ENCODE peak calls at places on chromosome 4, in seven cellular contexts. One of them, this sample, is unnamed.

GRCh38 chr4:15779336-15779735 is 1.2 kb downstream of the CD38 start:
- DNase-seq in coronary artery: no peak
- DNase-seq in transverse colon: peak
- DNase-seq in fibroblast of mammary gland: peak
- DNase-seq in BJ: peak
- DNase-seq in AG04449: no peak
- DNase-seq in AG04450: no peak
- DNase-seq in this sample: peak

GRCh38 chr4:188021548-188022249 is 26.1 kb downstream of the ZFP42 start:
- DNase-seq in coronary artery: no peak
- DNase-seq in transverse colon: peak
- DNase-seq in AG04449: no peak
- DNase-seq in fibroblast of mammary gland: no peak
- DNase-seq in AG04450: no peak
- DNase-seq in BJ: no peak
- DNase-seq in this sample: no peak

GRCh38 chr4:107857741-107858140 is 33.0 kb downstream of the SGMS2 start:
- DNase-seq in AG04449: no peak
- DNase-seq in coronary artery: no peak
- DNase-seq in BJ: no peak
- DNase-seq in AG04450: no peak
- DNase-seq in transverse colon: no peak
- DNase-seq in fibroblast of mammary gland: no peak
- DNase-seq in this sample: no peak

GRCh38 chr4:146190393-146190910 is 14.9 kb downstream of the LSM6 start:
- DNase-seq in BJ: no peak
- DNase-seq in fibroblast of mammary gland: no peak
- DNase-seq in AG04449: no peak
- DNase-seq in transverse colon: no peak
- DNase-seq in AG04450: no peak
- DNase-seq in coronary artery: no peak
- DNase-seq in this sample: no peak

GRCh38 chr4:145285928-145286327 is 105.5 kb upstream of the OTUD4 start:
- DNase-seq in AG04450: no peak
- DNase-seq in AG04449: no peak
- DNase-seq in fibroblast of mammary gland: peak
- DNase-seq in coronary artery: no peak
- DNase-seq in BJ: no peak
- DNase-seq in transverse colon: no peak
- DNase-seq in this sample: peak

GRCh38 chr4:169492436-169493163 is 119.8 kb downstream of the NEK1 start:
- DNase-seq in coronary artery: no peak
- DNase-seq in BJ: no peak
- DNase-seq in fibroblast of mammary gland: peak
- DNase-seq in AG04449: no peak
- DNase-seq in transverse colon: peak
- DNase-seq in AG04450: no peak
- DNase-seq in this sample: peak

GRCh38 chr4:170014359-170015008 is 11.7 kb downstream of the MFAP3L start:
- DNase-seq in AG04450: no peak
- DNase-seq in BJ: no peak
- DNase-seq in AG04449: peak
- DNase-seq in coronary artery: no peak
- DNase-seq in fibroblast of mammary gland: peak
- DNase-seq in transverse colon: no peak
- DNase-seq in this sample: no peak

GRCh38 chr4:106034751-106035150 is 139.5 kb downstream of the NPNT start:
- DNase-seq in AG04449: no peak
- DNase-seq in fibroblast of mammary gland: no peak
- DNase-seq in transverse colon: no peak
- DNase-seq in BJ: no peak
- DNase-seq in coronary artery: no peak
- DNase-seq in AG04450: no peak
- DNase-seq in this sample: no peak

GRCh38 chr4:159046683-159047082 is 56.2 kb upstream of the RAPGEF2 start:
- DNase-seq in AG04449: no peak
- DNase-seq in transverse colon: peak
- DNase-seq in coronary artery: no peak
- DNase-seq in AG04450: no peak
- DNase-seq in fibroblast of mammary gland: no peak
- DNase-seq in BJ: no peak
- DNase-seq in this sample: no peak

GRCh38 chr4:159045321-159045720 is 57.6 kb upstream of the RAPGEF2 start:
- DNase-seq in coronary artery: no peak
- DNase-seq in transverse colon: no peak
- DNase-seq in fibroblast of mammary gland: no peak
- DNase-seq in AG04449: no peak
- DNase-seq in AG04450: no peak
- DNase-seq in BJ: no peak
- DNase-seq in this sample: no peak

GRCh38 chr4:159047478-159048165 is 55.3 kb upstream of the RAPGEF2 start:
- DNase-seq in fibroblast of mammary gland: peak
- DNase-seq in AG04449: no peak
- DNase-seq in BJ: no peak
- DNase-seq in transverse colon: no peak
- DNase-seq in AG04450: no peak
- DNase-seq in coronary artery: no peak
- DNase-seq in this sample: peak

GRCh38 chr4:159049780-159050375 is 53.0 kb upstream of the RAPGEF2 start:
- DNase-seq in AG04450: no peak
- DNase-seq in coronary artery: no peak
- DNase-seq in BJ: no peak
- DNase-seq in AG04449: no peak
- DNase-seq in fibroblast of mammary gland: no peak
- DNase-seq in transverse colon: no peak
- DNase-seq in this sample: no peak

GRCh38 chr4:159048166-159048886 is 54.6 kb upstream of the RAPGEF2 start:
- DNase-seq in coronary artery: peak
- DNase-seq in transverse colon: peak
- DNase-seq in AG04450: peak
- DNase-seq in AG04449: no peak
- DNase-seq in BJ: no peak
- DNase-seq in fibroblast of mammary gland: peak
- DNase-seq in this sample: peak
- H3K4me3 ChIP-seq in coronary artery: peak
- H3K4me3 ChIP-seq in transverse colon: no peak
- H3K4me3 ChIP-seq in AG04450: peak
- H3K4me3 ChIP-seq in AG04449: peak
- H3K4me3 ChIP-seq in BJ: no peak
- H3K4me3 ChIP-seq in fibroblast of mammary gland: peak
- H3K4me3 ChIP-seq in this sample: peak

GRCh38 chr4:158068063-158068462 is 104.8 kb downstream of the GASK1B start:
- DNase-seq in coronary artery: no peak
- DNase-seq in transverse colon: no peak
- DNase-seq in fibroblast of mammary gland: no peak
- DNase-seq in AG04450: no peak
- DNase-seq in AG04449: no peak
- DNase-seq in BJ: no peak
- DNase-seq in this sample: peak
- H3K4me3 ChIP-seq in coronary artery: no peak
- H3K4me3 ChIP-seq in transverse colon: no peak
- H3K4me3 ChIP-seq in fibroblast of mammary gland: no peak
- H3K4me3 ChIP-seq in AG04450: no peak
- H3K4me3 ChIP-seq in AG04449: no peak
- H3K4me3 ChIP-seq in BJ: no peak
- H3K4me3 ChIP-seq in this sample: no peak

GRCh38 chr4:109890076-109890475 is 22.6 kb upstream of the EGF start:
- DNase-seq in AG04450: no peak
- DNase-seq in coronary artery: no peak
- DNase-seq in BJ: no peak
- DNase-seq in fibroblast of mammary gland: no peak
- DNase-seq in transverse colon: no peak
- DNase-seq in AG04449: no peak
- DNase-seq in this sample: no peak
- H3K4me3 ChIP-seq in AG04450: no peak
- H3K4me3 ChIP-seq in coronary artery: no peak
- H3K4me3 ChIP-seq in BJ: no peak
- H3K4me3 ChIP-seq in fibroblast of mammary gland: no peak
- H3K4me3 ChIP-seq in transverse colon: no peak
- H3K4me3 ChIP-seq in AG04449: no peak
- H3K4me3 ChIP-seq in this sample: no peak

GRCh38 chr4:163335384-163335783 is 3.0 kb upstream of the NPY1R start:
- DNase-seq in AG04449: no peak
- DNase-seq in BJ: no peak
- DNase-seq in AG04450: no peak
- DNase-seq in coronary artery: no peak
- DNase-seq in fibroblast of mammary gland: no peak
- DNase-seq in transverse colon: no peak
- DNase-seq in this sample: no peak

GRCh38 chr4:163332526-163333405 is at the start of gene NPY1R:
- DNase-seq in AG04449: peak
- DNase-seq in AG04450: peak
- DNase-seq in fibroblast of mammary gland: peak
- DNase-seq in BJ: peak
- DNase-seq in coronary artery: peak
- DNase-seq in transverse colon: peak
- DNase-seq in this sample: peak

GRCh38 chr4:163330828-163331628 is 1.4 kb downstream of the NPY1R start:
- DNase-seq in transverse colon: peak
- DNase-seq in coronary artery: no peak
- DNase-seq in AG04449: no peak
- DNase-seq in BJ: no peak
- DNase-seq in fibroblast of mammary gland: no peak
- DNase-seq in AG04450: no peak
- DNase-seq in this sample: no peak

GRCh38 chr4:163331629-163332360 is 601 bp downstream of the NPY1R start:
- DNase-seq in AG04450: no peak
- DNase-seq in BJ: no peak
- DNase-seq in coronary artery: no peak
- DNase-seq in fibroblast of mammary gland: peak
- DNase-seq in AG04449: no peak
- DNase-seq in transverse colon: peak
- DNase-seq in this sample: peak
- H3K4me3 ChIP-seq in AG04450: peak
- H3K4me3 ChIP-seq in BJ: peak
- H3K4me3 ChIP-seq in coronary artery: peak
- H3K4me3 ChIP-seq in fibroblast of mammary gland: peak
- H3K4me3 ChIP-seq in AG04449: peak
- H3K4me3 ChIP-seq in transverse colon: peak
- H3K4me3 ChIP-seq in this sample: peak

GRCh38 chr4:82372874-82373815 is 646 bp downstream of the HNRNPD start:
- DNase-seq in AG04450: no peak
- DNase-seq in coronary artery: peak
- DNase-seq in transverse colon: peak
- DNase-seq in fibroblast of mammary gland: peak
- DNase-seq in AG04449: no peak
- DNase-seq in BJ: no peak
- DNase-seq in this sample: peak
- H3K4me3 ChIP-seq in AG04450: peak
- H3K4me3 ChIP-seq in coronary artery: peak
- H3K4me3 ChIP-seq in transverse colon: peak
- H3K4me3 ChIP-seq in fibroblast of mammary gland: peak
- H3K4me3 ChIP-seq in AG04449: peak
- H3K4me3 ChIP-seq in BJ: peak
- H3K4me3 ChIP-seq in this sample: peak

GRCh38 chr4:76252271-76252653 is 741 bp downstream of the FAM47E start:
- DNase-seq in AG04450: no peak
- DNase-seq in AG04449: no peak
- DNase-seq in coronary artery: no peak
- DNase-seq in BJ: no peak
- DNase-seq in fibroblast of mammary gland: no peak
- DNase-seq in transverse colon: no peak
- DNase-seq in this sample: no peak
- H3K4me3 ChIP-seq in AG04450: no peak
- H3K4me3 ChIP-seq in AG04449: no peak
- H3K4me3 ChIP-seq in coronary artery: peak
- H3K4me3 ChIP-seq in BJ: no peak
- H3K4me3 ChIP-seq in fibroblast of mammary gland: no peak
- H3K4me3 ChIP-seq in transverse colon: peak
- H3K4me3 ChIP-seq in this sample: no peak

DNA sequence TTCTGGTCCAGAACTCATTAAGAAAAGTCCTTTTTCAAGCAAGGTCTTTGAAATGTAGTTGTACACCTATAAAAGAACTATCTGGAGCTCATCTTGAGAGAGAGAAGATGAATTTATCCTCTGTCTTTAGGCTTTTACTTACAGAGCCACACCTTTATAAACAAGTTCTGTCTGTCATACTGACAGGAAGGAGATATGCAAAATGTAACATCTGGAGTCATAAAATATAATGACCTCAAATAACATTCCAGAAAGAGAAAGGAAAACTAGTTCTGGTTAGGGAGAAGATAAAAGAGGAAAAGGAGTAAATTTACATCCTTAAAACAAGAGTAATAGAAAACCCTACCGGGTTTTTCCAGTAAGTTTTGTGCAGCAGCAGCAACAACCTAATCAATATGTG is 1.3 kb downstream of the INPP4B start:
- DNase-seq in fibroblast of mammary gland: no peak
- DNase-seq in transverse colon: no peak
- DNase-seq in AG04450: no peak
- DNase-seq in coronary artery: no peak
- DNase-seq in BJ: no peak
- DNase-seq in AG04449: no peak
- DNase-seq in this sample: no peak
- H3K4me3 ChIP-seq in fibroblast of mammary gland: no peak
- H3K4me3 ChIP-seq in transverse colon: peak
- H3K4me3 ChIP-seq in AG04450: no peak
- H3K4me3 ChIP-seq in coronary artery: peak
- H3K4me3 ChIP-seq in BJ: peak
- H3K4me3 ChIP-seq in AG04449: no peak
- H3K4me3 ChIP-seq in this sample: no peak

GRCh38 chr4:113442821-113443220 is 318.7 kb downstream of the CAMK2D start:
- DNase-seq in fibroblast of mammary gland: no peak
- DNase-seq in coronary artery: no peak
- DNase-seq in BJ: no peak
- DNase-seq in AG04449: no peak
- DNase-seq in AG04450: no peak
- DNase-seq in transverse colon: no peak
- DNase-seq in this sample: no peak

GRCh38 chr4:113446019-113446418 is 315.5 kb downstream of the CAMK2D start:
- DNase-seq in AG04449: no peak
- DNase-seq in AG04450: no peak
- DNase-seq in BJ: no peak
- DNase-seq in transverse colon: no peak
- DNase-seq in coronary artery: no peak
- DNase-seq in fibroblast of mammary gland: peak
- DNase-seq in this sample: peak

GRCh38 chr4:113445286-113445685 is 316.3 kb downstream of the CAMK2D start:
- DNase-seq in AG04450: no peak
- DNase-seq in BJ: peak
- DNase-seq in fibroblast of mammary gland: peak
- DNase-seq in AG04449: peak
- DNase-seq in coronary artery: peak
- DNase-seq in transverse colon: peak
- DNase-seq in this sample: peak

GRCh38 chr4:113447061-113447460 is 314.5 kb downstream of the CAMK2D start:
- DNase-seq in AG04450: no peak
- DNase-seq in BJ: no peak
- DNase-seq in AG04449: no peak
- DNase-seq in transverse colon: no peak
- DNase-seq in fibroblast of mammary gland: peak
- DNase-seq in coronary artery: no peak
- DNase-seq in this sample: no peak

DNA sequence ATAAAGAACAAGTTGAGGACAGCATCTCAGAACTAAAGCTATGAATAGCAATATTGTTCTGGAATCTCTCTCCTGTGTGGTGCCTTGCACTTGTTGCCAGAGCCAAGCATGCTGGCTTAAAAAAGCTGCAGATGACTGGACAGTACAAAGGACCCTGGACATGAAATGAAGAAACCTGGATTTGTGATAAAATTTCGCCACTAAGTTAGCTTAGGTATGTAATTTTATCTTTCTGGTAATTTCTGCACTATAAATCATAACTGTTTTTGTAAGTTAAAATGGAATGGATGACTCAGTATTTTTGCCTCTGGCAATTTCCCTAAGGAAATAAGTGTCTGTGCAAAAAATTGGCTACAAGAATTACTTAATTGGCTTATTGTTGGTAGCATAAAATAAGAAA is 317.2 kb downstream of the CAMK2D start:
- DNase-seq in AG04450: no peak
- DNase-seq in AG04449: no peak
- DNase-seq in transverse colon: no peak
- DNase-seq in coronary artery: no peak
- DNase-seq in fibroblast of mammary gland: peak
- DNase-seq in BJ: no peak
- DNase-seq in this sample: peak
- H3K4me3 ChIP-seq in AG04450: no peak
- H3K4me3 ChIP-seq in AG04449: no peak
- H3K4me3 ChIP-seq in transverse colon: no peak
- H3K4me3 ChIP-seq in coronary artery: no peak
- H3K4me3 ChIP-seq in fibroblast of mammary gland: no peak
- H3K4me3 ChIP-seq in BJ: no peak
- H3K4me3 ChIP-seq in this sample: no peak